ENCODE peak calls at places on chromosomes 3 and 15, in five cellular contexts. S is mesothelial cell of epicardium; A is cardiac fibroblast; R is amygdala; J is stimulated activated CD8-positive, alpha-beta memory T cell treated with anti-CD3 and anti-CD28 coated beads, Interleukin-7, amount 100 ng/mL, for 1 hour. I is an unnamed sample.

GRCh38 chr3:131619821-131620220 is 117.0 kb upstream of the MRPL3 start:
- DNase-seq in S (no peak), A (no peak), R (no peak), J (no peak), I (no peak)

GRCh38 chr3:106004137-106004600 is 135.4 kb upstream of the CBLB start:
- DNase-seq in S (no peak), A (peak; percentile 93), R (no peak), J (no peak), I (no peak)

GRCh38 chr3:128095222-128095703 is 28.3 kb downstream of the RUVBL1 start:
- DNase-seq in S (peak; percentile 88), A (peak; percentile 85), R (peak; percentile 67), J (peak; percentile 53), I (peak; percentile 90)

GRCh38 chr3:138442433-138442832 is 8.0 kb downstream of the ESYT3 start:
- DNase-seq in S (no peak), A (peak; percentile 55), R (no peak), J (no peak), I (no peak)

GRCh38 chr15:83077487-83078230 is 10.6 kb upstream of the BTBD1 start:
- DNase-seq in S (no peak), A (no peak), R (no peak), J (no peak), I (no peak)

GRCh38 chr3:32681811-32682210 is 3.2 kb upstream of the CNOT10 start:
- DNase-seq in S (no peak), A (no peak), R (no peak), J (no peak), I (no peak)

GRCh38 chr3:50607271-50608091 is 4.1 kb downstream of the CISH start:
- DNase-seq in S (no peak), A (no peak), R (no peak), J (no peak), I (peak; percentile 81)

GRCh38 chr15:78242128-78242527 is 7.8 kb upstream of the ACSBG1 start:
- DNase-seq in S (no peak), A (peak; percentile 32), R (no peak), J (no peak), I (no peak)

GRCh38 chr3:194067949-194068362 is 68.0 kb upstream of the HES1 start:
- DNase-seq in S (no peak), A (peak; percentile 36), R (no peak), J (no peak), I (no peak)

GRCh38 chr3:53056442-53056841 is 10.6 kb upstream of the SFMBT1 start:
- DNase-seq in S (no peak), A (peak; percentile 16), R (no peak), J (no peak), I (no peak)

GRCh38 chr15:64096486-64097431 is 977 bp downstream of the SNX1 start:
- DNase-seq in S (no peak), A (peak; percentile 49), R (no peak), J (no peak), I (no peak)

GRCh38 chr15:42107483-42107882 is 13.1 kb upstream of the PLA2G4D start:
- DNase-seq in S (no peak), A (no peak), R (peak; percentile 20), J (no peak), I (no peak)

GRCh38 chr3:196274585-196274984 is 12.9 kb downstream of the PCYT1A start:
- DNase-seq in S (no peak), A (peak; percentile 57), R (no peak), J (peak; percentile 30), I (peak; percentile 55)

GRCh38 chr3:170128259-170128976 is 53.1 kb downstream of the PHC3 start:
- DNase-seq in S (no peak), A (no peak), R (no peak), J (no peak), I (no peak)

GRCh38 chr15:56765252-56765651 is 31.9 kb upstream of the ZNF280D start:
- DNase-seq in S (no peak), A (peak; percentile 82), R (no peak), J (no peak), I (no peak)

GRCh38 chr3:42159706-42160472 is 68.7 kb downstream of the TRAK1 start:
- DNase-seq in S (peak; percentile 41), A (peak; percentile 29), R (no peak), J (no peak), I (no peak)

GRCh38 chr3:10304905-10305304 is 12.2 kb upstream of the GHRL start:
- DNase-seq in S (no peak), A (no peak), R (no peak), J (no peak), I (no peak)

GRCh38 chr15:81531971-81532370 is 158.0 kb upstream of the TMC3 start:
- DNase-seq in S (no peak), A (peak; percentile 43), R (no peak), J (no peak), I (no peak)

GRCh38 chr3:20645340-20645739 is 459.3 kb upstream of the SGO1 start:
- DNase-seq in S (no peak), A (no peak), R (no peak), J (no peak), I (no peak)

GRCh38 chr3:194046995-194047681 is 88.8 kb upstream of the HES1 start:
- DNase-seq in S (no peak), A (no peak), R (peak; percentile 40), J (no peak), I (no peak)

GRCh38 chr15:77642019-77642418 is 9.3 kb upstream of the LINGO1 start:
- DNase-seq in S (no peak), A (no peak), R (no peak), J (no peak), I (no peak)

GRCh38 chr3:52297242-52298146 is 9.9 kb downstream of the GLYCTK start:
- DNase-seq in S (no peak), A (no peak), R (no peak), J (no peak), I (no peak)

GRCh38 chr3:171345112-171345843 is 114.9 kb downstream of the TNIK start:
- DNase-seq in S (no peak), A (no peak), R (no peak), J (no peak), I (no peak)

GRCh38 chr3:175851541-175851940 is 992.4 kb downstream of the NAALADL2 start:
- DNase-seq in S (no peak), A (no peak), R (no peak), J (no peak), I (no peak)

GRCh38 chr3:135503429-135504083 is 462.0 kb upstream of the PPP2R3A start:
- DNase-seq in S (peak; percentile 87), A (peak; percentile 63), R (peak; percentile 37), J (no peak), I (peak; percentile 57)

I was measured in activated CD8-positive, alpha-beta memory T cell treated with anti-CD3 and anti-CD28 coated beads, Interleukin-2, amount 50 U/mL, for 48 hours.